ENCODE peak calls at places on chromosomes 5 and 9, in six cellular contexts. E is AG09309, A is heart left ventricle, J is MM.1S, S is endothelial cell, I is GM10248. G is an unnamed sample.

GRCh38 chr5:68872088-68872842 is 221.5 kb upstream of the SLC30A5 start:
- DNase-seq in I (no peak), J (no peak), A (no peak), S (no peak), E (no peak), G (no peak)

GRCh38 chr9:18485691-18486090 is 11.7 kb downstream of the ADAMTSL1 start:
- DNase-seq in I (no peak), S (no peak), J (no peak), A (no peak), E (no peak), G (no peak)

GRCh38 chr9:124414612-124415011 is 630 bp downstream of the PSMB7 start:
- DNase-seq in I (no peak), A (no peak), S (no peak), J (no peak), E (no peak), G (no peak)

GRCh38 chr5:143717400-143717799 is 94.6 kb upstream of the HMHB1 start:
- DNase-seq in J (no peak), A (no peak), E (peak), I (no peak), S (no peak), G (no peak)

GRCh38 chr5:179338123-179338676 is 7.1 kb downstream of the ADAMTS2 start:
- DNase-seq in A (no peak), S (no peak), E (no peak), I (no peak), J (no peak), G (no peak)

GRCh38 chr5:50749181-50749580 is 82.7 kb downstream of the PARP8 start:
- DNase-seq in J (no peak), I (no peak), E (no peak), S (no peak), A (no peak), G (no peak)

GRCh38 chr5:86332851-86333250 is 284.9 kb upstream of the COX7C start:
- DNase-seq in E (no peak), J (no peak), S (no peak), I (no peak), A (no peak), G (no peak)

GRCh38 chr5:171592741-171593140 is 173.3 kb downstream of the FGF18 start:
- DNase-seq in A (no peak), I (no peak), J (no peak), S (no peak), E (no peak), G (no peak)

GRCh38 chr9:18743976-18744375 is 270.0 kb downstream of the ADAMTSL1 start:
- DNase-seq in I (no peak), E (no peak), J (no peak), A (no peak), S (no peak), G (no peak)

GRCh38 chr5:145471831-145472616 is 363.1 kb downstream of the PRELID2 start:
- DNase-seq in J (no peak), S (no peak), I (no peak), A (no peak), E (no peak), G (no peak)

GRCh38 chr9:31302620-31303418 is 1081.6 kb upstream of the ACO1 start:
- DNase-seq in S (no peak), A (no peak), I (no peak), E (no peak), J (peak), G (no peak)

DNA sequence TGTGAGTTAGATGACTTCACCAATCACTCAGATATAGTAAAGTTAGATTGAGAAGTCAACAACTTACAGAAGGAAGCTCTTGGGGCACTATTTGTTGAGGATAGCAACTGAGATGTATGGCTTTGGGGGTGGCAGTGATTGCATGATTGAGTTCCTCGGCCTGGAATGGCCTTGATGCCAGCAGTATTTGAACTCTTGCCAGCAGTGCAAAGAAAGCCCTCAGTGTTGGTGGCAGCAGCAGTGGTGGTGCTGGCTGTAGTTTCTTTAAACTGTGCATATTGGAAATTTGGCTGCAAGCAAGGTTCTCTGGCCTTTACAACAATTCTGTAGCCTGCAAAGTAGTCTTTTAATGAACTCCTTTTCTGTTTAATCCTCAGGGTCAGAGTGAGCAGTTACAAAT is 41.4 kb upstream of the PJA2 start:
- DNase-seq in J (no peak), S (no peak), I (no peak), E (no peak), A (peak), G (no peak)
- TF ChIP-seq CTCF in J (no peak), S (no peak), I (no peak), E (no peak), A (no peak), G (no peak)

GRCh38 chr9:77806697-77807096 is 158.6 kb upstream of the GNA14 start:
- DNase-seq in I (no peak), E (no peak), J (no peak), A (no peak), S (no peak), G (no peak)

GRCh38 chr9:77808750-77809079 is 160.6 kb upstream of the GNA14 start:
- DNase-seq in J (no peak), I (no peak), A (no peak), E (no peak), S (no peak), G (no peak)

GRCh38 chr9:77805810-77806209 is 157.7 kb upstream of the GNA14 start:
- DNase-seq in J (peak), E (no peak), A (no peak), S (no peak), I (no peak), G (no peak)

GRCh38 chr9:77807846-77808749 is 160.0 kb upstream of the GNA14 start:
- DNase-seq in A (no peak), S (no peak), E (no peak), I (no peak), J (no peak), G (no peak)

GRCh38 chr9:77807295-77807694 is 159.2 kb upstream of the GNA14 start:
- DNase-seq in I (no peak), E (peak), J (no peak), A (no peak), S (no peak), G (no peak)
- TF ChIP-seq CTCF in I (no peak), E (no peak), J (no peak), A (no peak), S (no peak), G (no peak)

GRCh38 chr5:124654418-124654817 is 92.0 kb downstream of the ZNF608 start:
- DNase-seq in S (no peak), A (peak), E (no peak), I (no peak), J (no peak), G (no peak)

GRCh38 chr5:124651663-124652513 is 94.6 kb downstream of the ZNF608 start:
- DNase-seq in I (peak), E (no peak), J (peak), S (peak), A (peak), G (peak)

GRCh38 chr5:124652514-124652819 is 94.0 kb downstream of the ZNF608 start:
- DNase-seq in A (no peak), E (no peak), S (no peak), J (no peak), I (no peak), G (no peak)

GRCh38 chr5:124650960-124651662 is 95.3 kb downstream of the ZNF608 start:
- DNase-seq in S (peak), E (no peak), A (no peak), I (no peak), J (no peak), G (no peak)

GRCh38 chr5:124652892-124653441 is 93.5 kb downstream of the ZNF608 start:
- DNase-seq in I (no peak), J (no peak), E (no peak), A (no peak), S (no peak), G (no peak)
- TF ChIP-seq CTCF in I (no peak), J (no peak), E (no peak), A (no peak), S (no peak), G (no peak)

GRCh38 chr5:127299678-127300077 is 9.1 kb downstream of the MEGF10 start:
- DNase-seq in S (no peak), J (no peak), E (no peak), A (no peak), I (no peak), G (no peak)
- TF ChIP-seq CTCF in S (no peak), J (peak), E (no peak), A (no peak), I (no peak), G (no peak)

DNA sequence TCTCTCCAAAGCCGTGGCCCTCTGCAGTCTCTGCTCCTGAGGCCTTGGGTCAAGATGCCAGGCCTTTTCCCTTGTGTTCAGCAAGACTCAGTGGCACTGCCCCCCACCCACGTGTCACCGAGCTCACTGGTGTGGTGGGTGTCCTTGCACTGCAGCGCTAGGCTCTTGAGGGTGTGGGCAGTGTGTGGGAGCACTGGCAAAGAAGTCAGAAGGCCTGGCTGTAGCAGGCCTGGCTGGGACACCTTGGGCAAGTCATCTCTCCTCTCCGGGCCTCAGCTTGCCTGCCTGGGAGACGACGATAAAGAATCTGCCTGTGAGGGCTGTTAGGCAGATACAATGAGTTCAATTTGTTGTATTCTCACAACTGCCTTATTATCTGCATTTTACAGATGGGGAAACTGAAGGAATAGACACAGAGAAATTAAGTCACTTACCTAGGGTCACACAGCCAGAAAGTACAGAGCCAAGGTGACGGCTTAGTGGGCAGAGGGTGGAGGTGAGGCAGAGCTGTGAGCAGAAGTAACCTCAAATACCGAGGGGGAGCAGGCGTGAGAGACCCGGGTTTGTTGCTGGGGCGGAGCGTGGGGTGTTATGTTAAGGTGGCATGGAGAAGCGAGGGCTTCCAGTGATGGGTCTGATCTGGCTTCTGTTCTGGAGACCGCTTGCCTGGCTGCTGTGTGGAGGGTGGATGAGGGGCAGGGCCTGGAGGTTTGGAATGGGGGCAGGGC is 1.3 kb downstream of the TSPAN17 start:
- DNase-seq in I (no peak), A (no peak), E (no peak), S (no peak), J (no peak), G (no peak)
- TF ChIP-seq CTCF in I (no peak), A (no peak), E (no peak), S (no peak), J (no peak), G (no peak)

GRCh38 chr5:79686799-79687198 is 2.8 kb upstream of the CMYA5 start:
- DNase-seq in S (no peak), A (no peak), E (no peak), I (no peak), J (no peak), G (no peak)
- TF ChIP-seq CTCF in S (no peak), A (no peak), E (no peak), I (no peak), J (no peak), G (no peak)

DNA sequence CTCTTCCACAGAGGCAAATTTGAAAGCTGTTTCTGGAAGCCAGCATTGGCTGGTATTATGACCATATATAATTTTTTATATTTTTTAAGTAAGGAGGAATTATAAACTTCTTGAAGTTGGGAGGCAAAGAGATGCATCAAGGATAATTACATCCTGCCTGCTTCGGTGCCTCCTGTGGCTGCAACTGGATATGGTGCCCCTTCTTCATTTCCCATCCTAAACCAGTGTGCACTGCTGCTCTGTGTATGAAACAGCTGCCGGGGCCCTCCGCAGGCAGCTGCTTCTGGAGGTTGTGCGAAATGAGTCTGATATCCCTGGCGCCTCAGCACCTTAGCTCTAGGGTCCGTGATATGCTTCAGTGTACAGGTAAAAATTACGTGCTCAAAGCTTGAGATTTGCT is 304.2 kb downstream of the ENC1 start:
- DNase-seq in I (no peak), J (no peak), A (no peak), S (peak), E (no peak), G (no peak)
- TF ChIP-seq CTCF in I (no peak), J (no peak), A (no peak), S (peak), E (peak), G (peak)

DNA sequence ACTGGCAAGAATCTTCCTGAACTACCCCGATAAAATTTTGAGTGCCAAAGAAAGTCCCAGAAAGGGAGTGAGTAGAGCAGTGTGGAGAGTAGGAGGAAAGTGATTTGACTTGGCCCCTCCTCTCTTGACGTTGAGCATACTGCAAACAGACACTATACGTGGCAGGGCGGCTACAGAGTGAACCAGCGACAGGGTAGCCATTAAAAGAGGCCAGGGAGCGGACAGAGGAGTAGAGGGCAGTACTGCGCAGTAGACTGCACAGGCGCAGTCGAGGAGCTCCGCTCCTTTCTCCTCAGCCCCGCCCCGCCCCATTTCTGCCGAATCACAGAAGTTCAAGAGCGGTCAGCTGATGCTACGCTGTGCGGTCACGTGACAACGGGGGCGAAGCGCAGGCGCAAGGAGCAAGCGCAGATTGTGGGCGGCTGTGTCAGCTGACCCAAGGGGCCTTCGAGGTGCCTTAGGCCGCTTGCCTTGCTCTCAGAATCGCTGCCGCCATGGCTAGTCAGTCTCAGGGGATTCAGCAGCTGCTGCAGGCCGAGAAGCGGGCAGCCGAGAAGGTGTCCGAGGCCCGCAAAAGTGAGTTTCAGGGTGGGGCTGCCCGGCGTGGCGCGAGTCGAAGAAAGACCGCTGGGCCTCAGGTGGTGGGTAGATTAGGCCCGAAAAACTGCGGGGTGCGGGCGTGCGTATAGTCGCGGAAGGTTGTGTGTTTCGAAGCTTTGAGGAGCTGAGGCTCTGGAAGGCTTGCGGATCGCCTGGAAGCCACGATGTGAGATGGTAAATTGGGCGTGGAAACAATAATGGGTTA is at the start of gene ATP6V1G1:
- DNase-seq in J (peak), S (peak), I (peak), A (peak), E (peak), G (peak)
- TF ChIP-seq CTCF in J (no peak), S (no peak), I (peak), A (peak), E (no peak), G (no peak)

DNA sequence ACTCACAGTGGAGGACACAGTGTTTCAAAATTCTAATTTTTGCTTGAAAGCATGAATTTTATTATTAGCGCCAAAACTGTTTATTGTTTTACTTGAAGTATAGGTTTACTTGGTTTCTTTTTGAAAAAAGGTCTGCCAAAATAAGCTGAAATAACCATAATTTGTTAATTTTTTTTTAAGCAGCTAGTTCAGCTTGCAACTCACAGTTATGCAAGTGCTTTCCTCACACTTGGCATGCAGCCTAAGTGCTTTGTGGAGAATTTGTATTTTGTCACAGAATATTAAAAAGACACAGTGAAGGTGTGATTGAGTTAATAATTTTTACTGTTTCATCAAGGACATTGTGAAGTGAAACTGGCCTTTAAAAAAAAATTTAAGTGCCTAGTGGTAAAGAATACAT is 21.6 kb downstream of the PBX3 start:
- DNase-seq in E (no peak), S (no peak), I (no peak), A (no peak), J (no peak), G (no peak)
- TF ChIP-seq CTCF in E (no peak), S (no peak), I (no peak), A (no peak), J (no peak), G (no peak)

DNA sequence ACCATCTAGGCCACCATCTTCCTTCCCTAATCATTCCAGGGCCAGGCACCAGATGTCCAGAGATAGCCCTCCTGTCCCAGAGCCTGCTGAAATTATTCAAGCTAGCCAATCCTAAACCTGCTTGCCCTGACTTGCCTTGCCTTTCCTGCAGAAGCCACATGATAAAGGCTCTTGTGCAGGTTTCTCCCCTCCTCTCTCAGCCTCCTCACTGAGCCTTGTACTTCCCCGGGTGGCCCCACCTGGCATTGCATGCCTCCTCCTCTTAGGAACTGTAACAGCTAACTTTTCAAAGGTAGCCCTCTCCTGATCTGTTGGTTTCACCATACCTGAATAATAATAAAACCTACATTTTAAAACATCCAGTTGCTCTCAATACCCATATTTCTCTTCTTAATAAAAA is 42.6 kb downstream of the DIRAS2 start:
- DNase-seq in J (no peak), A (no peak), S (no peak), E (no peak), I (no peak), G (peak)
- TF ChIP-seq CTCF in J (no peak), A (no peak), S (no peak), E (no peak), I (no peak), G (no peak)

G was measured in GM12865.